ENCODE peak calls at places on chromosomes 12 and 14, in six cellular contexts. B is heart right ventricle, W is AG04449, C is hippocampal formation, R is astrocyte of the spinal cord, I is NCI-H460. G is an unnamed sample.

GRCh38 chr14:74619672-74620131 is 7.7 kb upstream of the LTBP2 start:
- DNase-seq in I (no peak), W (peak; percentile 94), C (no peak), B (peak; percentile 65), R (peak; percentile 98), G (peak; percentile 98)

GRCh38 chr14:29741909-29742401 is 185.7 kb downstream of the PRKD1 start:
- DNase-seq in W (no peak), B (peak; percentile 65), R (peak; percentile 80), C (no peak), I (peak; percentile 17), G (no peak)

GRCh38 chr14:33110737-33111443 is 172.2 kb downstream of the NPAS3 start:
- DNase-seq in C (no peak), I (no peak), R (no peak), W (no peak), B (no peak), G (no peak)

GRCh38 chr12:79058342-79058741 is 193.8 kb downstream of the SYT1 start:
- DNase-seq in W (no peak), I (no peak), R (peak; percentile 71), C (no peak), B (no peak), G (peak; percentile 1)

GRCh38 chr12:130157998-130158774 is 4.1 kb upstream of the FZD10 start:
- DNase-seq in R (no peak), B (no peak), W (no peak), C (no peak), I (no peak), G (no peak)

GRCh38 chr12:15899282-15899870 is 11.8 kb upstream of the DERA start:
- DNase-seq in I (no peak), R (no peak), W (no peak), B (no peak), C (peak; percentile 46), G (no peak)

GRCh38 chr14:105118646-105119409 is 49.7 kb downstream of the JAG2 start:
- DNase-seq in R (no peak), W (no peak), C (no peak), I (no peak), B (no peak), G (no peak)

GRCh38 chr14:100142073-100143040 is 17.1 kb downstream of the DEGS2 start:
- DNase-seq in C (no peak), I (no peak), R (no peak), W (no peak), B (peak; percentile 80), G (no peak)

GRCh38 chr14:54251356-54251755 is 145.5 kb upstream of the CDKN3 start:
- DNase-seq in W (no peak), I (no peak), C (no peak), B (no peak), R (no peak), G (no peak)

GRCh38 chr12:75558262-75558661 is 46.9 kb upstream of the KRR1 start:
- DNase-seq in C (no peak), W (no peak), B (no peak), R (no peak), I (no peak), G (no peak)

G was measured in HTR-8/SVneo.